ENCODE peak calls at places on chromosomes 3 and 15, in nine cellular contexts. One of them, this sample, is unnamed.

GRCh38 chr15:26771168-26771916 is 1.5 kb downstream of the GABRB3 start:
- DNase-seq in mesenchymal stem cell: no peak
- DNase-seq in neural progenitor cell: peak; percentile 94
- DNase-seq in DND-41: no peak
- DNase-seq in HCT116: no peak
- DNase-seq in H9: peak; percentile 86
- DNase-seq in astrocyte: no peak
- DNase-seq in fibroblast of lung: no peak
- DNase-seq in colonic mucosa: no peak
- DNase-seq in this sample: peak; percentile 97

GRCh38 chr15:22960126-22960525 is 20.0 kb downstream of the CYFIP1 start:
- DNase-seq in H9: no peak
- DNase-seq in fibroblast of lung: no peak
- DNase-seq in DND-41: no peak
- DNase-seq in neural progenitor cell: no peak
- DNase-seq in colonic mucosa: no peak
- DNase-seq in HCT116: no peak
- DNase-seq in mesenchymal stem cell: no peak
- DNase-seq in astrocyte: no peak
- DNase-seq in this sample: no peak

GRCh38 chr3:194587438-194587931 is 45.7 kb downstream of the TMEM44 start:
- DNase-seq in DND-41: no peak
- DNase-seq in neural progenitor cell: no peak
- DNase-seq in H9: no peak
- DNase-seq in colonic mucosa: no peak
- DNase-seq in fibroblast of lung: peak; percentile 84
- DNase-seq in astrocyte: peak; percentile 88
- DNase-seq in mesenchymal stem cell: no peak
- DNase-seq in HCT116: no peak
- DNase-seq in this sample: no peak

GRCh38 chr3:25812644-25813043 is 22.8 kb downstream of the OXSM start:
- DNase-seq in DND-41: no peak
- DNase-seq in mesenchymal stem cell: no peak
- DNase-seq in fibroblast of lung: no peak
- DNase-seq in colonic mucosa: no peak
- DNase-seq in HCT116: no peak
- DNase-seq in H9: no peak
- DNase-seq in neural progenitor cell: no peak
- DNase-seq in astrocyte: no peak
- DNase-seq in this sample: no peak

GRCh38 chr15:70243686-70244540 is 146.2 kb upstream of the TLE3 start:
- DNase-seq in neural progenitor cell: peak; percentile 26
- DNase-seq in astrocyte: no peak
- DNase-seq in fibroblast of lung: no peak
- DNase-seq in HCT116: no peak
- DNase-seq in mesenchymal stem cell: no peak
- DNase-seq in DND-41: no peak
- DNase-seq in H9: no peak
- DNase-seq in colonic mucosa: no peak
- DNase-seq in this sample: peak; percentile 33

GRCh38 chr3:101261506-101261905 is 58.9 kb downstream of the IMPG2 start:
- DNase-seq in astrocyte: peak; percentile 67
- DNase-seq in H9: no peak
- DNase-seq in colonic mucosa: no peak
- DNase-seq in neural progenitor cell: no peak
- DNase-seq in DND-41: no peak
- DNase-seq in fibroblast of lung: peak; percentile 22
- DNase-seq in mesenchymal stem cell: no peak
- DNase-seq in HCT116: no peak
- DNase-seq in this sample: no peak

GRCh38 chr3:178159691-178160090 is 376.5 kb upstream of the KCNMB2 start:
- DNase-seq in DND-41: no peak
- DNase-seq in neural progenitor cell: peak; percentile 39
- DNase-seq in colonic mucosa: no peak
- DNase-seq in HCT116: no peak
- DNase-seq in H9: no peak
- DNase-seq in astrocyte: no peak
- DNase-seq in fibroblast of lung: no peak
- DNase-seq in mesenchymal stem cell: no peak
- DNase-seq in this sample: no peak

GRCh38 chr15:79283252-79284048 is 928 bp downstream of the ANKRD34C start:
- DNase-seq in mesenchymal stem cell: peak; percentile 58
- DNase-seq in DND-41: peak; percentile 11
- DNase-seq in colonic mucosa: no peak
- DNase-seq in neural progenitor cell: peak; percentile 92
- DNase-seq in astrocyte: peak; percentile 24
- DNase-seq in H9: peak; percentile 80
- DNase-seq in fibroblast of lung: peak; percentile 19
- DNase-seq in HCT116: no peak
- DNase-seq in this sample: peak; percentile 92

GRCh38 chr3:55601366-55602080 is 114.4 kb upstream of the WNT5A start:
- DNase-seq in H9: no peak
- DNase-seq in mesenchymal stem cell: peak; percentile 56
- DNase-seq in neural progenitor cell: no peak
- DNase-seq in astrocyte: no peak
- DNase-seq in HCT116: no peak
- DNase-seq in fibroblast of lung: no peak
- DNase-seq in DND-41: no peak
- DNase-seq in colonic mucosa: no peak
- DNase-seq in this sample: no peak

GRCh38 chr15:34853001-34853758 is 57.8 kb upstream of the ACTC1 start:
- DNase-seq in DND-41: no peak
- DNase-seq in colonic mucosa: no peak
- DNase-seq in mesenchymal stem cell: peak; percentile 3
- DNase-seq in HCT116: no peak
- DNase-seq in neural progenitor cell: peak; percentile 6
- DNase-seq in fibroblast of lung: peak; percentile 83
- DNase-seq in H9: no peak
- DNase-seq in astrocyte: peak; percentile 30
- DNase-seq in this sample: no peak

GRCh38 chr3:157438371-157438735 is 1.7 kb downstream of the PTX3 start:
- DNase-seq in HCT116: no peak
- DNase-seq in neural progenitor cell: peak; percentile 71
- DNase-seq in H9: peak; percentile 37
- DNase-seq in mesenchymal stem cell: no peak
- DNase-seq in DND-41: no peak
- DNase-seq in astrocyte: peak; percentile 22
- DNase-seq in colonic mucosa: no peak
- DNase-seq in fibroblast of lung: peak; percentile 52
- DNase-seq in this sample: peak; percentile 68

GRCh38 chr3:16503191-16503776 is 10.2 kb downstream of the RFTN1 start:
- DNase-seq in neural progenitor cell: no peak
- DNase-seq in H9: no peak
- DNase-seq in HCT116: no peak
- DNase-seq in colonic mucosa: no peak
- DNase-seq in fibroblast of lung: no peak
- DNase-seq in DND-41: no peak
- DNase-seq in astrocyte: no peak
- DNase-seq in mesenchymal stem cell: no peak
- DNase-seq in this sample: no peak

GRCh38 chr3:185041540-185041939 is 111.3 kb downstream of the C3orf70 start:
- DNase-seq in fibroblast of lung: no peak
- DNase-seq in HCT116: no peak
- DNase-seq in H9: no peak
- DNase-seq in DND-41: no peak
- DNase-seq in neural progenitor cell: no peak
- DNase-seq in mesenchymal stem cell: no peak
- DNase-seq in astrocyte: no peak
- DNase-seq in colonic mucosa: no peak
- DNase-seq in this sample: no peak

GRCh38 chr15:79967331-79968182 is 3.4 kb downstream of the BCL2A1 start:
- DNase-seq in colonic mucosa: no peak
- DNase-seq in DND-41: no peak
- DNase-seq in neural progenitor cell: no peak
- DNase-seq in H9: no peak
- DNase-seq in HCT116: no peak
- DNase-seq in mesenchymal stem cell: no peak
- DNase-seq in astrocyte: peak; percentile 16
- DNase-seq in fibroblast of lung: no peak
- DNase-seq in this sample: no peak

GRCh38 chr3:65597225-65597951 is 441.3 kb downstream of the MAGI1 start:
- DNase-seq in astrocyte: peak; percentile 51
- DNase-seq in H9: peak; percentile 93
- DNase-seq in colonic mucosa: peak; percentile 24
- DNase-seq in DND-41: no peak
- DNase-seq in neural progenitor cell: peak; percentile 98
- DNase-seq in HCT116: no peak
- DNase-seq in fibroblast of lung: peak; percentile 45
- DNase-seq in mesenchymal stem cell: no peak
- DNase-seq in this sample: peak; percentile 89

GRCh38 chr3:65595997-65596300 is 442.8 kb downstream of the MAGI1 start:
- DNase-seq in DND-41: no peak
- DNase-seq in H9: no peak
- DNase-seq in colonic mucosa: no peak
- DNase-seq in HCT116: no peak
- DNase-seq in astrocyte: no peak
- DNase-seq in fibroblast of lung: no peak
- DNase-seq in neural progenitor cell: no peak
- DNase-seq in mesenchymal stem cell: no peak
- DNase-seq in this sample: no peak

GRCh38 chr3:65596511-65597224 is 442.1 kb downstream of the MAGI1 start:
- DNase-seq in H9: no peak
- DNase-seq in mesenchymal stem cell: no peak
- DNase-seq in fibroblast of lung: no peak
- DNase-seq in astrocyte: no peak
- DNase-seq in DND-41: no peak
- DNase-seq in neural progenitor cell: peak; percentile 49
- DNase-seq in HCT116: no peak
- DNase-seq in colonic mucosa: no peak
- DNase-seq in this sample: no peak

GRCh38 chr3:65595222-65595996 is 443.3 kb downstream of the MAGI1 start:
- DNase-seq in DND-41: no peak
- DNase-seq in neural progenitor cell: peak; percentile 32
- DNase-seq in astrocyte: no peak
- DNase-seq in fibroblast of lung: no peak
- DNase-seq in colonic mucosa: no peak
- DNase-seq in mesenchymal stem cell: no peak
- DNase-seq in H9: no peak
- DNase-seq in HCT116: no peak
- DNase-seq in this sample: no peak

GRCh38 chr3:65597952-65598413 is 440.7 kb downstream of the MAGI1 start:
- DNase-seq in DND-41: no peak
- DNase-seq in fibroblast of lung: no peak
- DNase-seq in H9: peak; percentile 87
- DNase-seq in astrocyte: no peak
- DNase-seq in colonic mucosa: no peak
- DNase-seq in HCT116: no peak
- DNase-seq in neural progenitor cell: peak; percentile 87
- DNase-seq in mesenchymal stem cell: no peak
- DNase-seq in this sample: peak; percentile 88
- H3K9ac ChIP-seq in DND-41: no peak overlapping the region
- H3K9ac ChIP-seq in fibroblast of lung: no peak overlapping the region
- H3K9ac ChIP-seq in H9: peak overlapping the region; percentile 79
- H3K9ac ChIP-seq in astrocyte: peak overlapping the region; percentile 75
- H3K9ac ChIP-seq in colonic mucosa: no peak overlapping the region
- H3K9ac ChIP-seq in HCT116: no peak overlapping the region
- H3K9ac ChIP-seq in neural progenitor cell: peak overlapping the region; percentile 67
- H3K9ac ChIP-seq in mesenchymal stem cell: peak overlapping the region; percentile 60
- H3K9ac ChIP-seq in this sample: no peak overlapping the region

GRCh38 chr3:98733055-98733777 is 29.9 kb upstream of the ST3GAL6 start:
- DNase-seq in mesenchymal stem cell: peak; percentile 56
- DNase-seq in fibroblast of lung: peak; percentile 30
- DNase-seq in neural progenitor cell: peak; percentile 67
- DNase-seq in HCT116: no peak
- DNase-seq in astrocyte: peak; percentile 7
- DNase-seq in DND-41: peak; percentile 74
- DNase-seq in colonic mucosa: peak; percentile 23
- DNase-seq in H9: no peak
- DNase-seq in this sample: no peak
- H3K9ac ChIP-seq in mesenchymal stem cell: peak overlapping the region; percentile 80
- H3K9ac ChIP-seq in fibroblast of lung: peak overlapping the region; percentile 32
- H3K9ac ChIP-seq in neural progenitor cell: peak overlapping the region; percentile 57
- H3K9ac ChIP-seq in HCT116: peak overlapping the region; percentile 76
- H3K9ac ChIP-seq in astrocyte: peak overlapping the region; percentile 85
- H3K9ac ChIP-seq in DND-41: peak overlapping the region; percentile 69
- H3K9ac ChIP-seq in colonic mucosa: peak overlapping the region; percentile 51
- H3K9ac ChIP-seq in H9: peak overlapping the region; percentile 0
- H3K9ac ChIP-seq in this sample: peak overlapping the region; percentile 58

DNA sequence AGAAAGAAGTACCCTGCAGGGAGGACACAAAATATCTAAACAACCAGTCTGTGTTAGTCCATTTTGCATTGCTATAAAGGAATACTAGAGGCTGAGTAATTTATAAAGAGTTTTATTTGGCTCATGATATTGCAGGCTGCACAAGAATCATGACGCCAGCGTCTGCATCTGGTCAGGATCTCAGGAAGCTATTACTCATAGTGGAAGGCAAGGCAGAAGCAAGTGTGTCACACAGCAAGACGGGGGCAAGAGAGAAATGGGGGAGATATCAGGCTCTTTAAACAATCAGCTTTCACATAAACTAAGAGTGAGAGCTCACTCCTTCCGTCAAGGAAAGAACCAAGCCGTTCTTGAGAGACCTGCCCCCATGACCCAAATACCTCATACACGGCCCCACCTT is 614.8 kb downstream of the ZIC1 start:
- DNase-seq in colonic mucosa: no peak
- DNase-seq in neural progenitor cell: no peak
- DNase-seq in astrocyte: peak; percentile 96
- DNase-seq in mesenchymal stem cell: peak; percentile 80
- DNase-seq in H9: no peak
- DNase-seq in fibroblast of lung: peak; percentile 68
- DNase-seq in DND-41: no peak
- DNase-seq in HCT116: no peak
- DNase-seq in this sample: no peak
- H3K9ac ChIP-seq in colonic mucosa: no peak overlapping the region
- H3K9ac ChIP-seq in neural progenitor cell: no peak overlapping the region
- H3K9ac ChIP-seq in astrocyte: no peak overlapping the region
- H3K9ac ChIP-seq in mesenchymal stem cell: peak overlapping the region; percentile 31
- H3K9ac ChIP-seq in H9: no peak overlapping the region
- H3K9ac ChIP-seq in fibroblast of lung: no peak overlapping the region
- H3K9ac ChIP-seq in DND-41: no peak overlapping the region
- H3K9ac ChIP-seq in HCT116: no peak overlapping the region
- H3K9ac ChIP-seq in this sample: no peak overlapping the region

GRCh38 chr3:10195692-10196091 is 31.0 kb downstream of the IRAK2 start:
- DNase-seq in mesenchymal stem cell: no peak
- DNase-seq in neural progenitor cell: no peak
- DNase-seq in H9: no peak
- DNase-seq in HCT116: no peak
- DNase-seq in fibroblast of lung: no peak
- DNase-seq in astrocyte: no peak
- DNase-seq in DND-41: no peak
- DNase-seq in colonic mucosa: no peak
- DNase-seq in this sample: no peak

GRCh38 chr3:10196389-10197052 is 31.8 kb downstream of the IRAK2 start:
- DNase-seq in fibroblast of lung: peak; percentile 65
- DNase-seq in HCT116: no peak
- DNase-seq in neural progenitor cell: no peak
- DNase-seq in DND-41: no peak
- DNase-seq in astrocyte: peak; percentile 82
- DNase-seq in mesenchymal stem cell: peak; percentile 65
- DNase-seq in colonic mucosa: no peak
- DNase-seq in H9: no peak
- DNase-seq in this sample: no peak

GRCh38 chr3:10194328-10195071 is 29.8 kb downstream of the IRAK2 start:
- DNase-seq in mesenchymal stem cell: peak; percentile 16
- DNase-seq in HCT116: no peak
- DNase-seq in neural progenitor cell: no peak
- DNase-seq in H9: no peak
- DNase-seq in colonic mucosa: no peak
- DNase-seq in DND-41: no peak
- DNase-seq in astrocyte: no peak
- DNase-seq in fibroblast of lung: no peak
- DNase-seq in this sample: no peak

GRCh38 chr3:10198761-10199688 is 34.3 kb downstream of the IRAK2 start:
- DNase-seq in H9: no peak
- DNase-seq in fibroblast of lung: peak; percentile 33
- DNase-seq in mesenchymal stem cell: peak; percentile 61
- DNase-seq in neural progenitor cell: no peak
- DNase-seq in DND-41: peak; percentile 23
- DNase-seq in astrocyte: peak; percentile 62
- DNase-seq in colonic mucosa: peak; percentile 82
- DNase-seq in HCT116: no peak
- DNase-seq in this sample: no peak

GRCh38 chr3:10198226-10198625 is 33.5 kb downstream of the IRAK2 start:
- DNase-seq in colonic mucosa: no peak
- DNase-seq in mesenchymal stem cell: no peak
- DNase-seq in H9: no peak
- DNase-seq in HCT116: no peak
- DNase-seq in fibroblast of lung: no peak
- DNase-seq in astrocyte: no peak
- DNase-seq in neural progenitor cell: no peak
- DNase-seq in DND-41: no peak
- DNase-seq in this sample: no peak
- H3K9ac ChIP-seq in colonic mucosa: no peak overlapping the region
- H3K9ac ChIP-seq in mesenchymal stem cell: peak overlapping the region; percentile 61
- H3K9ac ChIP-seq in H9: no peak overlapping the region
- H3K9ac ChIP-seq in HCT116: no peak overlapping the region
- H3K9ac ChIP-seq in fibroblast of lung: no peak overlapping the region
- H3K9ac ChIP-seq in astrocyte: no peak overlapping the region
- H3K9ac ChIP-seq in neural progenitor cell: no peak overlapping the region
- H3K9ac ChIP-seq in DND-41: no peak overlapping the region
- H3K9ac ChIP-seq in this sample: no peak overlapping the region

This sample was measured in endodermal cell.